ENCODE peak calls at places on chromosomes 4 and X, in nine cellular contexts. W is non-pigmented ciliary epithelial cell, K is lung, B is left colon, S is iPS DF 6.9, N is OCI-LY7, P is fibroblast of the conjunctiva, M is fibroblast of the aortic adventitia, H is thyroid gland. D is an unnamed sample.
A peak's percentile ranks its signal among the peaks of the same experiment; 100 is the strongest.

GRCh38 chrX:46912098-46912672 is at the start of gene JADE3:
- DNase-seq in P (no peak), B (peak; percentile 75), N (peak; percentile 71), W (no peak), S (no peak), K (peak; percentile 69), H (peak; percentile 83), M (peak; percentile 63), D (peak; percentile 79)

GRCh38 chrX:110992611-110993010 is 103.4 kb upstream of the PAK3 start:
- DNase-seq in S (peak; percentile 18), N (peak; percentile 9), M (peak; percentile 22), W (no peak), P (no peak), K (no peak), H (peak; percentile 10), B (peak; percentile 23), D (peak; percentile 40)

GRCh38 chr4:75213480-75213879 is 280.6 kb downstream of the PARM1 start:
- DNase-seq in P (no peak), S (no peak), N (no peak), H (no peak), K (no peak), M (no peak), B (no peak), W (no peak), D (no peak)

GRCh38 chr4:114038762-114039392 is 59.4 kb upstream of the ARSJ start:
- DNase-seq in M (no peak), P (no peak), K (no peak), W (no peak), N (no peak), B (no peak), H (no peak), S (no peak), D (no peak)

GRCh38 chrX:70129811-70130210 is 3.4 kb upstream of the IGBP1 start:
- DNase-seq in B (no peak), S (no peak), H (no peak), M (peak; percentile 2), K (no peak), N (no peak), W (no peak), P (no peak), D (no peak)

GRCh38 chr4:30856795-30857564 is 136.8 kb downstream of the PCDH7 start:
- DNase-seq in P (no peak), S (no peak), M (no peak), B (no peak), N (no peak), W (no peak), H (no peak), K (no peak), D (no peak)

GRCh38 chr4:15396157-15396800 is 31.6 kb upstream of the C1QTNF7 start:
- DNase-seq in W (no peak), H (peak; percentile 29), N (peak; percentile 61), M (peak; percentile 45), K (no peak), P (no peak), S (peak; percentile 52), B (peak; percentile 57), D (peak; percentile 39)

GRCh38 chr4:113232194-113232593 is 182.7 kb downstream of the ANK2 start:
- DNase-seq in K (no peak), P (no peak), N (no peak), B (no peak), H (no peak), S (no peak), W (no peak), M (peak; percentile 2), D (no peak)

GRCh38 chrX:17826609-17827496 is 34.2 kb downstream of the RAI2 start:
- DNase-seq in P (no peak), M (peak; percentile 46), K (no peak), S (no peak), W (no peak), H (no peak), B (peak; percentile 18), N (no peak), D (no peak)

GRCh38 chrX:29841750-29842149 is 373.6 kb upstream of the MAGEB2 start:
- DNase-seq in K (no peak), W (no peak), B (no peak), P (no peak), N (no peak), S (no peak), M (no peak), H (no peak), D (no peak)

GRCh38 chr4:163404570-163404969 is 60.9 kb downstream of the NPY5R start:
- DNase-seq in M (peak; percentile 3), W (no peak), S (no peak), N (no peak), P (no peak), K (no peak), B (no peak), H (no peak), D (no peak)

GRCh38 chrX:149370097-149370496 is 135.0 kb downstream of the IDS start:
- DNase-seq in P (no peak), S (no peak), H (no peak), N (no peak), M (no peak), K (no peak), W (no peak), B (no peak), D (no peak)

GRCh38 chr4:56424697-56425514 is 10.5 kb downstream of the PPAT start:
- DNase-seq in K (no peak), H (peak; percentile 22), W (no peak), B (peak; percentile 42), M (peak; percentile 69), N (peak; percentile 43), S (no peak), P (no peak), D (peak; percentile 17)

GRCh38 chr4:158999166-158999682 is 103.7 kb upstream of the RAPGEF2 start:
- DNase-seq in S (no peak), B (no peak), M (no peak), N (no peak), H (no peak), K (no peak), W (no peak), P (no peak), D (no peak)

GRCh38 chrX:38561951-38562719 is 793 bp downstream of the TSPAN7 start:
- DNase-seq in B (peak; percentile 42), P (no peak), K (peak; percentile 29), H (peak; percentile 33), N (no peak), M (no peak), W (no peak), S (no peak), D (peak; percentile 23)

GRCh38 chr4:16122784-16123183 is 39.0 kb upstream of the PROM1 start:
- DNase-seq in M (no peak), P (no peak), K (no peak), H (peak; percentile 44), S (no peak), N (no peak), W (no peak), B (no peak), D (no peak)

GRCh38 chr4:173346074-173346473 is 11.9 kb upstream of the HMGB2 start:
- DNase-seq in P (no peak), H (no peak), M (peak; percentile 32), B (no peak), W (no peak), N (no peak), K (no peak), S (no peak), D (no peak)

GRCh38 chr4:77010841-77011354 is 61.3 kb downstream of the SEPTIN11 start:
- DNase-seq in W (peak; percentile 79), P (no peak), N (no peak), B (no peak), K (no peak), H (no peak), M (no peak), S (no peak), D (no peak)

GRCh38 chr4:152106781-152107321 is 346.0 kb upstream of the GATB start:
- DNase-seq in S (no peak), M (no peak), H (no peak), B (no peak), W (no peak), N (no peak), K (no peak), P (no peak), D (no peak)

GRCh38 chrX:126847143-126847542 is 27.6 kb downstream of the PRR32 start:
- DNase-seq in M (no peak), H (no peak), N (no peak), W (no peak), K (no peak), S (no peak), P (no peak), B (no peak), D (no peak)

GRCh38 chr4:165768281-165768680 is 104.8 kb upstream of the TLL1 start:
- DNase-seq in K (no peak), P (no peak), N (no peak), W (no peak), H (no peak), S (no peak), B (no peak), M (no peak), D (no peak)

GRCh38 chr4:115664285-115664684 is 550.9 kb upstream of the NDST4 start:
- DNase-seq in B (no peak), N (no peak), M (no peak), S (no peak), H (no peak), K (no peak), P (no peak), W (no peak), D (no peak)

GRCh38 chr4:171594293-171594692 is 218.9 kb upstream of the GALNTL6 start:
- DNase-seq in N (no peak), B (no peak), H (no peak), M (no peak), S (no peak), W (no peak), K (no peak), P (no peak), D (no peak)

GRCh38 chrX:152640039-152640818 is 2.5 kb downstream of the GABRQ start:
- DNase-seq in S (no peak), W (no peak), M (peak; percentile 1), N (no peak), K (peak; percentile 25), H (no peak), P (no peak), B (no peak), D (no peak)

GRCh38 chr4:139241784-139242151 is 38.3 kb downstream of the MGARP start:
- DNase-seq in P (no peak), M (no peak), S (no peak), N (no peak), H (no peak), B (no peak), W (no peak), K (no peak), D (no peak)

GRCh38 chr4:145103496-145103895 is 5.4 kb downstream of the ABCE1 start:
- DNase-seq in P (no peak), B (no peak), K (no peak), N (no peak), M (no peak), H (no peak), W (no peak), S (no peak), D (no peak)

GRCh38 chr4:29927895-29928294 is 792.3 kb upstream of the PCDH7 start:
- DNase-seq in M (no peak), W (no peak), P (no peak), S (peak; percentile 7), K (no peak), B (no peak), N (no peak), H (no peak), D (no peak)

GRCh38 chr4:171834640-171835039 is 21.4 kb downstream of the GALNTL6 start:
- DNase-seq in M (no peak), K (no peak), W (no peak), S (no peak), H (no peak), P (no peak), N (no peak), B (no peak), D (no peak)

GRCh38 chr4:186887211-186887785 is 163.6 kb upstream of the FAT1 start:
- DNase-seq in N (no peak), H (peak; percentile 35), K (no peak), P (no peak), W (no peak), B (no peak), S (no peak), M (no peak), D (no peak)

GRCh38 chr4:186265683-186266648 is at the start of gene F11:
- DNase-seq in B (no peak), M (no peak), S (no peak), W (no peak), K (no peak), H (no peak), N (no peak), P (no peak), D (peak; percentile 37)

GRCh38 chr4:41796545-41797210 is 48.2 kb upstream of the PHOX2B start:
- DNase-seq in M (no peak), K (no peak), P (no peak), H (no peak), W (no peak), S (peak; percentile 61), B (no peak), N (no peak), D (no peak)

D was measured in body of pancreas.